ENCODE peak calls at places on chromosomes 4 and X, in seven cellular contexts. J, A, C, N, L, I and G are unnamed samples. For H3K4me1, the result is how much of the 10 kb centered on the place peaks cover.

GRCh38 chr4:147378780-147379179 is 102.1 kb upstream of the EDNRA start:
- DNase-seq in N (no peak), L (no peak), A (peak), C (no peak), J (peak), I (peak), G (no peak)

GRCh38 chrX:78997870-78998558 is 52.8 kb downstream of the P2RY10 start:
- DNase-seq in C (peak), I (no peak), J (peak), L (peak), N (no peak), A (no peak), G (peak)

GRCh38 chrX:115494133-115494532 is 66.8 kb upstream of the PLS3 start:
- DNase-seq in N (no peak), J (no peak), A (peak), I (no peak), L (no peak), C (no peak), G (peak)

GRCh38 chrX:13691845-13692334 is 3.0 kb downstream of the RAB9A start:
- DNase-seq in L (no peak), I (no peak), C (peak), J (no peak), A (no peak), N (no peak), G (no peak)

GRCh38 chrX:45709381-45709780 is 508.7 kb upstream of the DIPK2B start:
- DNase-seq in J (no peak), I (no peak), C (no peak), N (no peak), L (no peak), A (peak), G (no peak)

GRCh38 chrX:133726642-133727041 is 258.8 kb downstream of the GPC3 start:
- DNase-seq in C (no peak), N (no peak), A (peak), I (no peak), L (no peak), J (no peak), G (no peak)

GRCh38 chr4:118989098-118990080 is 100.7 kb downstream of the SYNPO2 start:
- DNase-seq in I (no peak), J (no peak), A (peak), C (no peak), L (no peak), N (no peak), G (no peak)

GRCh38 chr4:182881928-182882327 is 35.3 kb downstream of the DCTD start:
- DNase-seq in A (no peak), J (no peak), C (no peak), I (no peak), L (no peak), N (no peak), G (no peak)

GRCh38 chr4:86848136-86848535 is 1.0 kb downstream of the SLC10A6 start:
- DNase-seq in I (no peak), L (no peak), C (no peak), N (no peak), J (no peak), A (no peak), G (no peak)

GRCh38 chr4:67052981-67053380 is 492.3 kb downstream of the CENPC start:
- DNase-seq in N (no peak), C (no peak), I (no peak), L (no peak), J (no peak), A (no peak), G (no peak)

GRCh38 chr4:146192060-146192459 is 16.5 kb downstream of the LSM6 start:
- DNase-seq in J (peak), I (no peak), C (no peak), A (no peak), N (peak), L (no peak), G (no peak)

GRCh38 chr4:10096976-10097330 is 19.6 kb downstream of the WDR1 start:
- DNase-seq in C (no peak), J (no peak), N (no peak), A (no peak), L (peak), I (no peak), G (no peak)

GRCh38 chr4:10093801-10094552 is 22.6 kb downstream of the WDR1 start:
- DNase-seq in N (peak), A (no peak), I (no peak), J (no peak), C (no peak), L (no peak), G (no peak)

GRCh38 chr4:10094841-10095240 is 21.8 kb downstream of the WDR1 start:
- DNase-seq in N (no peak), A (no peak), L (no peak), C (no peak), I (no peak), J (no peak), G (no peak)

GRCh38 chr4:10096201-10096975 is 20.2 kb downstream of the WDR1 start:
- DNase-seq in C (no peak), I (peak), J (no peak), L (peak), A (peak), N (peak), G (no peak)

GRCh38 chr4:10095296-10095991 is 21.2 kb downstream of the WDR1 start:
- DNase-seq in J (no peak), I (no peak), N (no peak), C (no peak), A (peak), L (peak), G (no peak)
- H3K4me1 ChIP-seq in J (under half), I (half or more), N (under half), C (under half), A (under half), L (half or more), G (under half)

DNA sequence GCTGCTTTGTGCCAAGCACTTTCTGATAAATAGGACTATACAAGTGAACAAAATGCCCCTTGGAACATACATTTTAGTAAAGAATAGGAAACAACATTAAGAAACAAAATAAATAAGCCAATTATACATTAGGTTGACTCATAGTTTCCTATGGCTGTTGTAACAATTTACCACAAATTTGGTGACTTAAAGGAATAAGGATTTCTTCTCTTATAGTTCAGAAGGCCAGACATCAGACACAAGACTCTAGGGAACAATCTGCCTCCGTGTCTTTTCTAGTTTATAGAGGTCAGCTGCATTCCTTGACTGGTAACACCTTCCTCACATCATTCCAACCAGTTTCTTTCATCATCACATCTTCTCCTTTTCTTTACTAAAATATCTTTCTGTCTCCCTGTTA is 235.9 kb upstream of the PCDH18 start:
- DNase-seq in N (no peak), I (no peak), J (no peak), C (no peak), L (no peak), A (no peak), G (no peak)
- TF ChIP-seq EZH2phosphoT487 in N (no peak), I (no peak), J (no peak), C (no peak), L (no peak), A (no peak), G (no peak)

GRCh38 chrX:101390664-101391525 is at the start of gene RPL36A:
- DNase-seq in I (peak), A (peak), N (peak), J (peak), C (peak), L (peak), G (peak)

GRCh38 chrX:101386542-101386885 is 523 bp upstream of the BTK start:
- DNase-seq in I (no peak), A (no peak), L (no peak), J (no peak), N (no peak), C (no peak), G (no peak)

GRCh38 chrX:101385795-101386541 is at the start of gene BTK:
- DNase-seq in I (no peak), N (no peak), J (no peak), A (no peak), C (peak), L (no peak), G (no peak)

GRCh38 chrX:101391831-101392230 is 1.0 kb downstream of the RPL36A start:
- DNase-seq in N (no peak), I (no peak), J (no peak), L (no peak), A (no peak), C (no peak), G (no peak)

DNA sequence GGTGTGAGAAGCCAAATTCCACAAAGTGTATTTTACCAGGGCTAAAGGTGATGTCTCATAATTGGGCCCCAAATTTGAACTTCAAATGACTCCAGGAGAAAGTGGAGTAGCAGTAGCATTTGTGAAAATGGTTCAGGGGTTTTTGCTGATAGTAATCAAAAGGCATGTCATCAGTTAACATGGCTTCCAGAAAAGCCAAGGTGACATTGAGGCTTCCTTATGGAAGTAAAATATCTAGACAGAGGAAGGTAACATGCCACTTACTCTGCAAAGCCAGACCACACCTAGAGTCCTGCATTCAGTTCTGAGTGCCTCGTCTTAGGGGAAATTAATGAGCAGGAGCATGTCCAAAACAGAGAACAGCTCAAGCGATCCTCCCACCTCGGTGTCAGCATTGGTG is 2.2 kb upstream of the RPL36A start:
- DNase-seq in C (no peak), L (no peak), I (no peak), A (no peak), N (no peak), J (no peak), G (no peak)
- H3K4me1 ChIP-seq in C (half or more), L (under half), I (under half), A (under half), N (under half), J (under half), G (under half)

GRCh38 chr4:154036856-154037255 is 248.0 kb upstream of the SFRP2 start:
- DNase-seq in N (no peak), A (no peak), J (no peak), L (no peak), I (no peak), C (no peak), G (no peak)

GRCh38 chr4:154044118-154044517 is 255.2 kb upstream of the SFRP2 start:
- DNase-seq in N (no peak), C (no peak), I (no peak), J (no peak), L (no peak), A (peak), G (no peak)

GRCh38 chr4:154041595-154042086 is 252.8 kb upstream of the SFRP2 start:
- DNase-seq in L (no peak), N (no peak), C (no peak), A (no peak), I (no peak), J (no peak), G (no peak)

GRCh38 chr4:154045086-154045485 is 256.2 kb upstream of the SFRP2 start:
- DNase-seq in I (no peak), A (no peak), N (no peak), L (no peak), C (no peak), J (no peak), G (no peak)

DNA sequence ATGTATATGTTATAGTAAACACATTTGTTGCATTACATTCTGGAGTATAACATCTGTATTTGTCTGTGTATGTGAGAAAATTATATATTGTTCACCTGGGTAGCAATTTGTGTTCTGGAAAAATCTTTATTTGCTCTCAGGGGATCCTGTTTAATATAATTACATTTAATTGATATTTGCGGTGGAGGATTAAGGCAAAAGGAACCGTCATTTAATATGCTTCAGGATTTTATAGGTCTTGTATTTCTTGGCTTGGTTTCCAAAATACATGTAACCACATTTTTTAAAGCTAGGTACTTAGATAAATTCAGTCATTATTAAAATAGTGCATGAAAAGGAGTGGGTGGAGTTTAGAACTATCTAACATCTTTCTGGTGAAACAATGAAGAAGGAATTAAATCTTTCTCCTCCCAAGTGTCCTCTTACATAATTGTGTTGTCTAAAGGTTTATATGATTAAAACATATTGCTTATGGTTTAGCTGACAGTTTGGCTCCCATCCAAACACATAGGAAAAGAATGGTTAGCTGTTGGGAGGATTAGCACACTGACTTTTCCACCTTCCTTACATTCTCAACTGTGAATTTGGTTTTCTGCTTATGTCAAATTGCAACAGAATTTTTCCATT is 250.7 kb upstream of the SFRP2 start:
- DNase-seq in L (no peak), A (no peak), C (no peak), J (no peak), I (no peak), N (no peak), G (no peak)
- TF ChIP-seq EZH2phosphoT487 in L (no peak), A (no peak), C (no peak), J (no peak), I (no peak), N (no peak), G (no peak)

GRCh38 chr4:139913398-139913990 is 240.5 kb downstream of the MAML3 start:
- DNase-seq in N (no peak), I (no peak), C (no peak), L (no peak), A (no peak), J (no peak), G (no peak)
- H3K4me1 ChIP-seq in N (under half), I (under half), C (under half), L (under half), A (under half), J (under half), G (under half)

GRCh38 chr4:128601992-128602695 is 207.4 kb upstream of the JADE1 start:
- DNase-seq in A (no peak), C (no peak), N (peak), I (no peak), J (no peak), L (no peak), G (no peak)
- TF ChIP-seq EZH2phosphoT487 in A (no peak), C (no peak), N (no peak), I (no peak), J (no peak), L (no peak), G (no peak)

DNA sequence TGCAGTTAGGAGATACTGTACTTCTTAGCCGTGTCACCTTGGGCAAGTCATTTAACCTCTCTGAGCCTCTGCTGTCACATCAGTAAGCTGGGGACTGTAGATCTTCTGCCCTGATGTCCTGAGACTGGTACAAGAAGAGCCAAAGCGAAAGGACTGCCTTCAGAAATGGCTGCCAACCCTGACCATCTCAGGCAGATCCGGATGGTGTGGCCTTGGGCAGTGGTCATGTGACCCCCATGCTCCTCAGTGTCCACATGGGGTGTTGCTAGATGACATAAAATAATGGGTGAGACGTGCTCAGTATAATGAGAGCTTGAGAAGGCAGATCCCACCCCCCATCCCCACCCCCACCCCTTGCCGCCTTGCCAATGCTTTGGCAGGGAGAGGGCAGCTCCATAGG is 60.4 kb upstream of the MTM1 start:
- DNase-seq in C (no peak), I (no peak), N (no peak), L (no peak), A (no peak), J (no peak), G (no peak)
- H3K4me1 ChIP-seq in C (under half), I (under half), N (under half), L (under half), A (under half), J (under half), G (under half)

DNA sequence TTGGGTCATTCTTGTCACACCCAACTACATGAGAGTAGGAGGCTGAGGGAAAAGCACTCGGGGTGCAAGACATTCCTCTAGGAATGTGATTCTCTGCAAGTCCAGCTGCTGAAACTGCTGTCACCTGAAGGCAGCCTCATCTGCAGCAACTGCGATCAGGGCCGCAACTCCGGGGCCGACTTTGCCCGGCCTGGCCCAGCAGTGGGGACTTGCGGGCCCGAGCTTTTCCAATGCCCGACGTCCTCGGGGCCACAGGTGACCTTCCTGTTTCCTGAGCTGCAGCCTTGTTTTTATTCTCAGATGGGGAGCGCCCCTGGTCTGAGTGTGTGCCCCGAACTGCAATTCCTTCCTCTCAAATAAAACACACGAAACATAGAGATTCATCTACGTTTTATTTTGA is 104.7 kb upstream of the NKX1-1 start:
- DNase-seq in N (no peak), J (no peak), A (no peak), L (no peak), C (no peak), I (no peak), G (no peak)
- TF ChIP-seq EZH2phosphoT487 in N (no peak), J (no peak), A (no peak), L (no peak), C (no peak), I (no peak), G (no peak)

DNA sequence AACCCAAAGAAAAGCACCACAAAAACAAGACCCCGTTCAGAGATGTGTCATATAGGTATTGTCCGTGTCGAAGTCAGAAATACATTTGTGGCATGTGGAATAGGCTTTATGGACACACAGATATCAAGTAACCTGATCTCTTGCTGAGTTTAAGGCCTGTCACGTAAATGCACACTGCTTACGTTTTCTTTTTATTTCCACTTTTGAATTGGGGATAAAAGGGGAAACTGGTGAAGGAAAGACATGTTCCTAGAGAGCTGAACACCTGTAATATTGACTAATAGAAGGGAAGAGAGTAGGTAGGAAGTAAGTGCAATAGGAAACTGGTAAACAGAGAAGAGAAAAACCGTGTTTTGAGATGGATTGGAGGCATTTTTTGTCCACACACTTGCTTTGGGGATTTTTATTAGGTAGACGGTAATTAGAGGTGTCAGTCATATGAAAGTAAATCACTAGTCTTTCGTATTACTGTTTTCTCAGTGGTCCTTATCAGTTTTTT is 24.9 kb downstream of the TMEM131L start:
- DNase-seq in N (no peak), J (no peak), A (no peak), L (no peak), C (no peak), I (no peak), G (no peak)
- H3K4me1 ChIP-seq in N (under half), J (half or more), A (half or more), L (under half), C (half or more), I (half or more), G (under half)